ENCODE peak calls at places on chromosomes 7 and 10, in five cellular contexts. One of them, this sample, is unnamed.

GRCh38 chr7:35366167-35367155 is 112.6 kb upstream of the TBX20 start:
- DNase-seq in SJSA1: no peak
- DNase-seq in hepatocyte: no peak
- DNase-seq in fibroblast of lung: no peak
- DNase-seq in left ventricle myocardium inferior: no peak
- DNase-seq in this sample: no peak

GRCh38 chr7:51019231-51019844 is 236.6 kb upstream of the GRB10 start:
- DNase-seq in SJSA1: no peak
- DNase-seq in hepatocyte: no peak
- DNase-seq in fibroblast of lung: peak
- DNase-seq in left ventricle myocardium inferior: no peak
- DNase-seq in this sample: no peak

GRCh38 chr10:83680470-83680891 is 458.8 kb upstream of the GHITM start:
- DNase-seq in SJSA1: no peak
- DNase-seq in hepatocyte: no peak
- DNase-seq in fibroblast of lung: no peak
- DNase-seq in left ventricle myocardium inferior: no peak
- DNase-seq in this sample: no peak

GRCh38 chr10:119370972-119371703 is 163.8 kb downstream of the GRK5 start:
- DNase-seq in SJSA1: peak
- DNase-seq in hepatocyte: no peak
- DNase-seq in fibroblast of lung: peak
- DNase-seq in left ventricle myocardium inferior: peak
- DNase-seq in this sample: peak

GRCh38 chr10:117165557-117166419 is 27.7 kb upstream of the VAX1 start:
- DNase-seq in SJSA1: peak
- DNase-seq in hepatocyte: peak
- DNase-seq in fibroblast of lung: peak
- DNase-seq in left ventricle myocardium inferior: no peak
- DNase-seq in this sample: peak

GRCh38 chr7:3639253-3639652 is 338.2 kb downstream of the SDK1 start:
- DNase-seq in SJSA1: no peak
- DNase-seq in hepatocyte: no peak
- DNase-seq in fibroblast of lung: no peak
- DNase-seq in left ventricle myocardium inferior: no peak
- DNase-seq in this sample: no peak

GRCh38 chr7:79434098-79434497 is 19.4 kb downstream of the MAGI2 start:
- DNase-seq in SJSA1: no peak
- DNase-seq in hepatocyte: no peak
- DNase-seq in fibroblast of lung: peak
- DNase-seq in left ventricle myocardium inferior: no peak
- DNase-seq in this sample: no peak

GRCh38 chr10:6665847-6666246 is 85.8 kb upstream of the PRKCQ start:
- DNase-seq in SJSA1: no peak
- DNase-seq in hepatocyte: no peak
- DNase-seq in fibroblast of lung: no peak
- DNase-seq in left ventricle myocardium inferior: no peak
- DNase-seq in this sample: no peak

GRCh38 chr7:73606801-73607691 is 17.3 kb downstream of the MLXIPL start:
- DNase-seq in SJSA1: peak
- DNase-seq in hepatocyte: peak
- DNase-seq in fibroblast of lung: peak
- DNase-seq in left ventricle myocardium inferior: peak
- DNase-seq in this sample: no peak

GRCh38 chr7:29239638-29240037 is 45.1 kb downstream of the CHN2 start:
- DNase-seq in SJSA1: no peak
- DNase-seq in hepatocyte: no peak
- DNase-seq in fibroblast of lung: no peak
- DNase-seq in left ventricle myocardium inferior: no peak
- DNase-seq in this sample: no peak

GRCh38 chr10:22453948-22454347 is 108.7 kb downstream of the SPAG6 start:
- DNase-seq in SJSA1: no peak
- DNase-seq in hepatocyte: no peak
- DNase-seq in fibroblast of lung: no peak
- DNase-seq in left ventricle myocardium inferior: no peak
- DNase-seq in this sample: no peak

GRCh38 chr7:46317256-46317655 is 396.2 kb upstream of the IGFBP3 start:
- DNase-seq in SJSA1: no peak
- DNase-seq in hepatocyte: no peak
- DNase-seq in fibroblast of lung: no peak
- DNase-seq in left ventricle myocardium inferior: no peak
- DNase-seq in this sample: no peak

GRCh38 chr7:94998951-94999350 is 91.6 kb downstream of the PPP1R9A start:
- DNase-seq in SJSA1: no peak
- DNase-seq in hepatocyte: no peak
- DNase-seq in fibroblast of lung: no peak
- DNase-seq in left ventricle myocardium inferior: no peak
- DNase-seq in this sample: no peak

GRCh38 chr10:11715815-11716494 is 26.2 kb upstream of the ECHDC3 start:
- DNase-seq in SJSA1: no peak
- DNase-seq in hepatocyte: peak
- DNase-seq in fibroblast of lung: no peak
- DNase-seq in left ventricle myocardium inferior: no peak
- DNase-seq in this sample: no peak

GRCh38 chr7:98483276-98483963 is 82.5 kb upstream of the BAIAP2L1 start:
- DNase-seq in SJSA1: no peak
- DNase-seq in hepatocyte: no peak
- DNase-seq in fibroblast of lung: no peak
- DNase-seq in left ventricle myocardium inferior: no peak
- DNase-seq in this sample: no peak

GRCh38 chr10:36556468-36556867 is 568.9 kb upstream of the ANKRD30A start:
- DNase-seq in SJSA1: no peak
- DNase-seq in hepatocyte: no peak
- DNase-seq in fibroblast of lung: no peak
- DNase-seq in left ventricle myocardium inferior: no peak
- DNase-seq in this sample: no peak

GRCh38 chr7:101402081-101402779 is 39.6 kb downstream of the COL26A1 start:
- DNase-seq in SJSA1: peak
- DNase-seq in hepatocyte: peak
- DNase-seq in fibroblast of lung: no peak
- DNase-seq in left ventricle myocardium inferior: no peak
- DNase-seq in this sample: no peak

GRCh38 chr7:15546272-15546792 is 15.5 kb downstream of the AGMO start:
- DNase-seq in SJSA1: no peak
- DNase-seq in hepatocyte: no peak
- DNase-seq in fibroblast of lung: no peak
- DNase-seq in left ventricle myocardium inferior: no peak
- DNase-seq in this sample: no peak

GRCh38 chr7:50982626-50983025 is 199.9 kb upstream of the GRB10 start:
- DNase-seq in SJSA1: no peak
- DNase-seq in hepatocyte: no peak
- DNase-seq in fibroblast of lung: no peak
- DNase-seq in left ventricle myocardium inferior: no peak
- DNase-seq in this sample: no peak

GRCh38 chr7:25812086-25812855 is 339.7 kb upstream of the NFE2L3 start:
- DNase-seq in SJSA1: no peak
- DNase-seq in hepatocyte: no peak
- DNase-seq in fibroblast of lung: no peak
- DNase-seq in left ventricle myocardium inferior: no peak
- DNase-seq in this sample: no peak

GRCh38 chr7:134024729-134025128 is 102.4 kb upstream of the LRGUK start:
- DNase-seq in SJSA1: no peak
- DNase-seq in hepatocyte: peak
- DNase-seq in fibroblast of lung: peak
- DNase-seq in left ventricle myocardium inferior: no peak
- DNase-seq in this sample: no peak

GRCh38 chr10:44466236-44466635 is 81.3 kb upstream of the CXCL12 start:
- DNase-seq in SJSA1: no peak
- DNase-seq in hepatocyte: no peak
- DNase-seq in fibroblast of lung: no peak
- DNase-seq in left ventricle myocardium inferior: no peak
- DNase-seq in this sample: no peak

GRCh38 chr10:3485287-3485686 is 299.7 kb downstream of the KLF6 start:
- DNase-seq in SJSA1: peak
- DNase-seq in hepatocyte: no peak
- DNase-seq in fibroblast of lung: no peak
- DNase-seq in left ventricle myocardium inferior: no peak
- DNase-seq in this sample: no peak

GRCh38 chr10:72353963-72354355 is 760 bp downstream of the DNAJB12 start:
- DNase-seq in SJSA1: no peak
- DNase-seq in hepatocyte: peak
- DNase-seq in fibroblast of lung: no peak
- DNase-seq in left ventricle myocardium inferior: peak
- DNase-seq in this sample: peak

GRCh38 chr10:72354356-72355213 is at the start of gene DNAJB12:
- DNase-seq in SJSA1: peak
- DNase-seq in hepatocyte: peak
- DNase-seq in fibroblast of lung: peak
- DNase-seq in left ventricle myocardium inferior: peak
- DNase-seq in this sample: peak

GRCh38 chr10:72355214-72355555 is 466 bp upstream of the DNAJB12 start:
- DNase-seq in SJSA1: no peak
- DNase-seq in hepatocyte: no peak
- DNase-seq in fibroblast of lung: no peak
- DNase-seq in left ventricle myocardium inferior: no peak
- DNase-seq in this sample: no peak

GRCh38 chr10:72351479-72351878 is 3.2 kb downstream of the DNAJB12 start:
- DNase-seq in SJSA1: no peak
- DNase-seq in hepatocyte: no peak
- DNase-seq in fibroblast of lung: no peak
- DNase-seq in left ventricle myocardium inferior: no peak
- DNase-seq in this sample: no peak

GRCh38 chr10:72353028-72353962 is 1.4 kb downstream of the DNAJB12 start:
- DNase-seq in SJSA1: no peak
- DNase-seq in hepatocyte: peak
- DNase-seq in fibroblast of lung: peak
- DNase-seq in left ventricle myocardium inferior: no peak
- DNase-seq in this sample: no peak
- H3K27ac ChIP-seq in SJSA1: peak
- H3K27ac ChIP-seq in hepatocyte: peak
- H3K27ac ChIP-seq in fibroblast of lung: peak
- H3K27ac ChIP-seq in left ventricle myocardium inferior: peak
- H3K27ac ChIP-seq in this sample: peak

GRCh38 chr10:125816548-125816947 is 6.5 kb downstream of the UROS start:
- DNase-seq in SJSA1: no peak
- DNase-seq in hepatocyte: no peak
- DNase-seq in fibroblast of lung: no peak
- DNase-seq in left ventricle myocardium inferior: no peak
- DNase-seq in this sample: no peak

GRCh38 chr10:125811251-125811650 is 11.8 kb downstream of the UROS start:
- DNase-seq in SJSA1: no peak
- DNase-seq in hepatocyte: no peak
- DNase-seq in fibroblast of lung: no peak
- DNase-seq in left ventricle myocardium inferior: no peak
- DNase-seq in this sample: no peak

GRCh38 chr10:125815764-125816163 is 7.3 kb downstream of the UROS start:
- DNase-seq in SJSA1: no peak
- DNase-seq in hepatocyte: no peak
- DNase-seq in fibroblast of lung: no peak
- DNase-seq in left ventricle myocardium inferior: no peak
- DNase-seq in this sample: no peak

GRCh38 chr10:125808047-125808446 is 15.0 kb downstream of the UROS start:
- DNase-seq in SJSA1: no peak
- DNase-seq in hepatocyte: no peak
- DNase-seq in fibroblast of lung: no peak
- DNase-seq in left ventricle myocardium inferior: no peak
- DNase-seq in this sample: no peak

GRCh38 chr10:125812128-125812527 is 10.9 kb downstream of the UROS start:
- DNase-seq in SJSA1: no peak
- DNase-seq in hepatocyte: no peak
- DNase-seq in fibroblast of lung: peak
- DNase-seq in left ventricle myocardium inferior: no peak
- DNase-seq in this sample: no peak
- H3K27ac ChIP-seq in SJSA1: no peak
- H3K27ac ChIP-seq in hepatocyte: no peak
- H3K27ac ChIP-seq in fibroblast of lung: no peak
- H3K27ac ChIP-seq in left ventricle myocardium inferior: no peak
- H3K27ac ChIP-seq in this sample: no peak

DNA sequence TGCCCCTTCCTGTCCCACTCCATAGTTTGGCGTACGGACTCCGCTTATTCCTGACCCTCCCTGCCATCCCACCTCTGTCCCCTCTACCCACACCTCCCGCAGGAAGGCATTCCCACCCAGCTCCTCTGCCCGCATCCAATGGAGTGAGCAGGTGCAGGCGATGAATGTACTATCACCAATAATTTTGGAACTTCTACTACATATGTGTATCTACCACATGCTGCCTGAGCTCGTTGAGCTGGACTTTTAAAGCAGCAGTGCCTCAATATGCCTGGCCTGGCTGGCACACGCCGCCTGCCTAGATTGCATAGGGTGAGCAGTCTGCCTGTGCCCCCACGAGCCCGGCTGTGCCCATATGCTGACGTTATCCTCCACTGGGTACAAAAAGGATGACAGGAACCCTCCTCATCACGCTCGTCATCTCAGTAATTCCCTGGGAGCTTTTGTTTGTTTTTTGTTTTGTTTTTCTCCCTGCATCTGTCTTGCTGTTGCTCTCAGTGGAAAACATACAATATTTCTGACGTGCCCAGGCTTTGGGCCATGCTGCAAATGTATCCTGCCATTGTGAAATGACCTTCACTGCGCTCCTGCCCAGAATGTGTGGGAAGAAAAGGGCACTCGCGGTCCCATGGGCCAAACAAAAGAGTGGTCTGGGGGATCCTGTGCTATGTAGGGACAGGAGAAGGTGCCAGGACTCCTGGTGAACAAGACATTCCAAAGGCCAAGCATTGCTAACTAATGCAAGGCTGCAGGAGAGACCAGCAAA is 302.8 kb downstream of the PTPRN2 start:
- DNase-seq in SJSA1: no peak
- DNase-seq in hepatocyte: no peak
- DNase-seq in fibroblast of lung: no peak
- DNase-seq in left ventricle myocardium inferior: no peak
- DNase-seq in this sample: peak
- H3K27ac ChIP-seq in SJSA1: no peak
- H3K27ac ChIP-seq in hepatocyte: no peak
- H3K27ac ChIP-seq in fibroblast of lung: no peak
- H3K27ac ChIP-seq in left ventricle myocardium inferior: no peak
- H3K27ac ChIP-seq in this sample: no peak

GRCh38 chr10:26468291-26468690 is 30.1 kb downstream of the APBB1IP start:
- DNase-seq in SJSA1: no peak
- DNase-seq in hepatocyte: no peak
- DNase-seq in fibroblast of lung: no peak
- DNase-seq in left ventricle myocardium inferior: no peak
- DNase-seq in this sample: no peak

GRCh38 chr10:26464632-26465280 is 26.6 kb downstream of the APBB1IP start:
- DNase-seq in SJSA1: no peak
- DNase-seq in hepatocyte: no peak
- DNase-seq in fibroblast of lung: no peak
- DNase-seq in left ventricle myocardium inferior: no peak
- DNase-seq in this sample: no peak

GRCh38 chr10:26472440-26472778 is 34.3 kb downstream of the APBB1IP start:
- DNase-seq in SJSA1: no peak
- DNase-seq in hepatocyte: no peak
- DNase-seq in fibroblast of lung: no peak
- DNase-seq in left ventricle myocardium inferior: no peak
- DNase-seq in this sample: no peak

GRCh38 chr10:26467639-26468038 is 29.5 kb downstream of the APBB1IP start:
- DNase-seq in SJSA1: no peak
- DNase-seq in hepatocyte: no peak
- DNase-seq in fibroblast of lung: no peak
- DNase-seq in left ventricle myocardium inferior: no peak
- DNase-seq in this sample: no peak

DNA sequence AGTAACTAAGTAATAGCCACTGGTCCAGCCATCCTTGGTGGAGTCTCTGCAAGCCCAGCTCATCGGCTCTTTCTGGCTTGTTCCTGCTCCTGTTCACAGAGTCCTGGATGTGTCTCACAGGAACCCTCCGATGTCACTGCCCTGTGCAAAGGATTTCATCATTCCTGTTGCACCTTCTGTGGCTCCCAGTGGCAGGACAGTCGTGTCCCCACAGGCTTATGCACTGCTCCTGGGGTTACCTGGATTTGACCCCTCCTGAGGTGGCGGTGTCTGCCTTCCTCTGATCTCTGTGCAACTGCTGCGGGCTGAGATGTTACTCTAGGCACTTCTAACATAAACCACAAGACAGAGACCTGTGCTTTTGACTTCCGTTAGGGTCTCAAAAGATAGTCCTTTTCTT is 30.6 kb downstream of the APBB1IP start:
- DNase-seq in SJSA1: no peak
- DNase-seq in hepatocyte: no peak
- DNase-seq in fibroblast of lung: no peak
- DNase-seq in left ventricle myocardium inferior: no peak
- DNase-seq in this sample: no peak
- H3K27ac ChIP-seq in SJSA1: no peak
- H3K27ac ChIP-seq in hepatocyte: no peak
- H3K27ac ChIP-seq in fibroblast of lung: no peak
- H3K27ac ChIP-seq in left ventricle myocardium inferior: no peak
- H3K27ac ChIP-seq in this sample: no peak